ENCODE peak calls at places on chromosomes 4 and X, in eight cellular contexts. T is HCT116, E is K562, D is GM23338, G is SK-N-SH, A is GM12878, U is HepG2, W is Panc1. R is an unnamed sample.

GRCh38 chr4:45650545-45650944 is 473.3 kb downstream of the GABRG1 start:
- DNase-seq in E (no peak), W (no peak), G (no peak), D (no peak), U (no peak), T (no peak), A (no peak), R (no peak)

GRCh38 chr4:184039963-184040383 is 134.9 kb downstream of the STOX2 start:
- DNase-seq in D (peak), G (no peak), U (no peak), A (no peak), E (no peak), W (no peak), T (no peak), R (no peak)

GRCh38 chr4:57044996-57045395 is 65.2 kb downstream of the IGFBP7 start:
- DNase-seq in W (no peak), G (no peak), U (peak), T (no peak), D (no peak), E (no peak), A (no peak), R (no peak)

GRCh38 chrX:30627818-30628652 is 25.2 kb upstream of the GK start:
- DNase-seq in T (no peak), U (peak), A (no peak), E (no peak), W (no peak), D (no peak), G (no peak), R (peak)

GRCh38 chr4:31657859-31658258 is 937.7 kb downstream of the PCDH7 start:
- DNase-seq in W (no peak), G (no peak), E (no peak), U (no peak), T (no peak), D (no peak), A (no peak), R (no peak)

GRCh38 chrX:9339603-9340569 is 125.0 kb upstream of the TBL1X start:
- DNase-seq in A (no peak), W (no peak), G (no peak), E (no peak), U (no peak), D (no peak), T (no peak), R (no peak)

GRCh38 chr4:53576676-53577372 is 14.5 kb downstream of the LNX1 start:
- DNase-seq in U (no peak), T (no peak), D (no peak), W (no peak), G (no peak), E (no peak), A (no peak), R (no peak)

GRCh38 chr4:105092356-105092755 is 54.3 kb upstream of the TET2 start:
- DNase-seq in T (no peak), G (no peak), A (no peak), D (no peak), W (no peak), U (no peak), E (no peak), R (no peak)

GRCh38 chrX:134774190-134775048 is 116.1 kb upstream of the PLAC1 start:
- DNase-seq in W (no peak), U (no peak), T (no peak), G (no peak), A (no peak), E (no peak), D (no peak), R (no peak)
- TF ChIP-seq REST in W (no peak), U (no peak), T (no peak), G (no peak), A (no peak), E (no peak), D (no peak), R (no peak)

DNA sequence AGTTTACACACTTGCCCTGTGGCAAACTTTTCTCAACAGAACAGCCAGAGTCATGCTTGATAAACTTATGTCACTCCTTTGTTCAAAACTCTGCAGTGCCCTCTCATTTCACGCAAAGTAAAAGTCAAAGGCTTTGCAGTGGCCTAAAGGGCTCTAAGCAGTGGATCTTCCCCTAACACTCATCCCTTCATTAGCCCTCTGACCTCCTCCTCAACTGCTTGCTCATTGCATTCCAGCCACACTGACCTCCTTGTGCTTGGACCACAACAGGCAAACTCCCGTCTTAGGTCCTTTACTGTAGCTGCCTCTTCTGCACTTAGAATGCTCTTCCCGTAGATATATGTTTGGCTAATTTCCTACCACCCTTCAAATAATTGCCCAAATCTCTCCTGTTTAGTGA is 5.6 kb downstream of the PRDM5 start:
- DNase-seq in U (no peak), D (peak), W (no peak), G (no peak), E (no peak), T (no peak), A (no peak), R (no peak)
- TF ChIP-seq POLR2AphosphoS5 in U (no peak), D (no peak), W (no peak), G (no peak), E (no peak), T (no peak), A (no peak), R (no peak)

DNA sequence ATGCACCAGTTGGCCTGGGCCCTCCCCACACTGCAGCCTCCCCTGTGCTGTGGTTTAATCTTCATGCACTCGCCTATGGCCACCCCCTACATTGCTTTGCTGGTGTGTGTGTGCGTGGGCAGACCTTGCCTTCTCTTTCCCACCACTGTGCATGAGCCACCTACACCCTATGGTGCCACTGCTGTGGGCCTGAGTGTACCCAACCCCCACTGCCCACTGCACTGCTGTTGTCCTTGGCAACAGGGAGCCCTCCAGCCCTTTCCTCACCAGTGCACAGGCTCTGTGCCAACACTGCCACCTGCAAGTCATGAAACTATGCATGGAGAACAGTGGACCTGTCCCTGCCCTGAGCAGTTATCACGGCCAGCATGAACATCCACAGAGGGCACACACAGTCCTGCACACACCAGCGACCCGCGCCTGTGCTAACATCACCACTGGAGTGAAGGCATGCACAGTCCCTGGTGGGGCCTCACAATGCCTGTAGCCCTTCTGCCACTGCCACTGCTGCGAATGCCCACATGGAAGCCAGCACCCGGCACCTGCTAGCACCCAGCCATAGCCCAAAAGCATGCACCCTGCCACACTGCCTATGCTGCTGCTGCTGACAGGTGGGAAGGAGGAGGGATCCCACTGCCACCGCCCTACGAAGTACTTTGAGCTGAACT is 237.8 kb upstream of the ARSJ start:
- DNase-seq in U (no peak), E (no peak), W (no peak), T (no peak), A (no peak), G (peak), D (no peak), R (no peak)
- TF ChIP-seq REST in U (no peak), E (no peak), W (no peak), T (no peak), A (no peak), G (no peak), D (no peak), R (no peak)

GRCh38 chr4:102789317-102789717 is 28.5 kb upstream of the MANBA start:
- DNase-seq in A (no peak), W (no peak), U (no peak), E (no peak), D (no peak), T (no peak), G (no peak), R (no peak)
- TF ChIP-seq POLR2AphosphoS5 in A (no peak), W (no peak), U (no peak), E (no peak), D (no peak), T (no peak), G (no peak), R (no peak)

GRCh38 chr4:47278631-47279030 is 184.9 kb downstream of the COMMD8 start:
- DNase-seq in E (no peak), G (no peak), T (no peak), W (no peak), A (no peak), D (no peak), U (no peak), R (no peak)
- TF ChIP-seq REST in E (no peak), G (no peak), T (no peak), W (no peak), A (no peak), D (no peak), U (no peak), R (no peak)

DNA sequence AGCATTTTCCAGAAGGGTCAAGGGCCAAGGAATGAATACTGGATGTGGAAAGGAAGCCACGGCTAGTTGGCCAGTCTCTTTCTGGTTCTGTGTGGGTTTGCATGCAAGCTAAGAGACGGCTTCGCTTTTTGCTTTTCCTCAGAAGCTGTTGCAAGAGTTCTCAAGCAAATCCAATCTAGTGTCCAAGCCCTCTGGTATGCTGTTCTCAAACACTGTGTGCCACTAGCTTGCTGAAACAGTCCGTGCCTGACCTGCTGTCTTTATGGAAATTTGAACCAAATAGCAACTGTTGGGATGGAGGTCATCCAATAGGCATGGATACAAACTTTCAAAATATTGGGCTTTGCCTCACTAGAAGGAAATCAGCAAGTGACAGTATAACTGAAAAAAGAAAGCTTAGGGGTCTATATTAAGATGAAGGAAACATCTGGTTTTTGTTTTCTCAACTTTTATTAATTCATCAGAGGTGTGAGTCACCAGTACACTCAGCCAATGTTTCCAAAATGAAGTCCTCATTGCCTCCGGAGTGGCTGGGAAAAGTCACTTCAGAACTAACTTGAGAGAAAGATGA is 70.5 kb downstream of the SLC9A6 start:
- DNase-seq in A (no peak), G (no peak), T (no peak), W (no peak), U (no peak), D (no peak), E (no peak), R (no peak)
- TF ChIP-seq POLR2AphosphoS5 in A (no peak), G (no peak), T (no peak), W (no peak), U (no peak), D (no peak), E (no peak), R (no peak)

DNA sequence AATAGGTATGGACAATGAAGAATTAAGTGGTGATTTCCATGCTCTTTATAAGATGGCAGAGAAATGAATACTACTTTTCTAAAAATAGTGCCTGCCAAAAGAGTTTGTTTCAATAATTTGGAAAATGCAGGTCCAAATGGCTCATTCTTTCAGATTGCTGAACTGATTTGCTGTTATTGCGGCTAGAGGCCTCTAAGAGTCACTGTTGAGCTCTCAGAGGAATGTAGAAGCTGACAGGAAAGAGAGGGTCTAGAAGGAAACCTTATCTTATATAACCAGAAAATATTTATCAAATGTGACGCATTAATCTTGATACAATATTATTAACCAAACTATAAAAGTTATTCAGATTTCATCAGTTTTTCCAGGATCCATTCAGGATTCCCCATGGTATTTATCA is 65.7 kb upstream of the PAGE1 start:
- DNase-seq in W (no peak), D (peak), E (peak), T (no peak), U (peak), G (no peak), A (no peak), R (no peak)
- TF ChIP-seq REST in W (no peak), D (no peak), E (no peak), T (no peak), U (no peak), G (no peak), A (no peak), R (no peak)

GRCh38 chr4:157992038-157992706 is 180.7 kb downstream of the GASK1B start:
- DNase-seq in G (peak), W (no peak), D (peak), U (peak), A (no peak), E (peak), T (peak), R (peak)
- TF ChIP-seq POLR2AphosphoS5 in G (no peak), W (no peak), D (no peak), U (no peak), A (no peak), E (no peak), T (no peak), R (peak)

DNA sequence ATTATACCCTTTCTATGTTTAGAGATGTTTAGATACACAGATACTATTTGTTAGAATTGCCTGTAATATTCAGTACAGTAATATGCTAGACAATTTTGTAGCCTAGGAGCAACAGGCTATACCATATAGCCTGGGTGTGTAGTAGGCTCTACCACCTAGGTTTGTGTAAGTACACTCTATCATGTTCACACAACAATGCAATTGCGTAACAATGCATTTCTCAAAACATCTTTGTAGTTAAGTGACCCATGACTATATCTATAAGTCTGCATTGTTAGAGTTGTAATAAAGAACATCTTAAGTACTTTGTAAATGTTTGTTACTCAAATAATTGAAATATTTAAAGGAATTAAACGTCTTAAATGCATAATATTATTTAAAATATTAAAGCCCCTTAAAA is 379.3 kb downstream of the PPP3CA start:
- DNase-seq in A (no peak), D (no peak), G (no peak), E (no peak), U (no peak), T (no peak), W (no peak), R (no peak)
- TF ChIP-seq REST in A (no peak), D (no peak), G (no peak), E (no peak), U (no peak), T (no peak), W (no peak), R (no peak)

R was measured in HL-60.